ENCODE peak calls at places on chromosomes 1 and 21, in six cellular contexts. T is esophagus muscularis mucosa, J is stomach, W is bronchial epithelial cell, Z is heart right ventricle, G is kidney epithelial cell. E is an unnamed sample.

GRCh38 chr1:193558491-193559028 is 372.1 kb upstream of the B3GALT2 start:
- DNase-seq in J (no peak), G (peak; percentile 65), Z (no peak), W (peak; percentile 79), T (no peak), E (peak; percentile 24)

GRCh38 chr1:157084720-157085119 is 14.9 kb downstream of the ETV3L start:
- DNase-seq in G (no peak), J (no peak), W (no peak), Z (no peak), T (no peak), E (no peak)

GRCh38 chr1:226474041-226474440 is 66.1 kb upstream of the PARP1 start:
- DNase-seq in Z (no peak), W (no peak), J (no peak), T (no peak), G (no peak), E (no peak)

GRCh38 chr1:235867903-235868469 is 1.3 kb upstream of the LYST start:
- DNase-seq in Z (no peak), T (no peak), J (no peak), G (no peak), W (no peak), E (no peak)

GRCh38 chr1:240956424-240956823 is 344.5 kb upstream of the GREM2 start:
- DNase-seq in T (no peak), J (no peak), W (no peak), G (no peak), Z (no peak), E (no peak)

GRCh38 chr1:205350626-205351235 is 6.0 kb downstream of the KLHDC8A start:
- DNase-seq in T (no peak), Z (no peak), W (no peak), G (no peak), J (no peak), E (no peak)

GRCh38 chr21:15560383-15561056 is 169.3 kb upstream of the USP25 start:
- DNase-seq in W (no peak), T (no peak), Z (no peak), G (peak; percentile 19), J (no peak), E (no peak)

GRCh38 chr1:157198619-157199420 is 60.6 kb upstream of the ETV3 start:
- DNase-seq in J (no peak), T (peak; percentile 88), G (no peak), W (peak; percentile 90), Z (no peak), E (no peak)

DNA sequence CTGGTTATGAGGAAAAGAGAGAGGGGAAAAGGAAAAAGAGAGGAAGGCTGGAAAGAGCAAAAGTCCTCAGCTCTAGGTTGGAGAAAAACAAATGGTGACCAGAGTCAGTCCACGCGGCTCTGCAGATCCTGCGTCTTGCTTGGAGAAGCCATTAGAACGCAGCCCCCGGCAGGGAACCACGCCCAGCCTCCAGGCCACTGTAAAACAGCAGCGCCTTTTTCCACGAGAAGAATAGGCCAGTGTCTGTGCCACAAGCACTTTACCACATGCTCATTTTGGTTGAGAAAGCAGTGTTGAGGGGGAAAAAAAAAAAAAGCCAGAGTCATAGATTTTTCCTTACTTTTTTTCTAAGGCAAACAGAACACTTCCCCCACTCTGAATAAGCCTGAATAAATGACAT is 846.9 kb upstream of the ADAMTS5 start:
- DNase-seq in J (no peak), G (no peak), Z (peak; percentile 9), T (no peak), W (no peak), E (no peak)
- H3K4me3 ChIP-seq in J (no peak overlapping the region), G (no peak overlapping the region), Z (no peak overlapping the region), T (no peak overlapping the region), W (no peak overlapping the region), E (no peak overlapping the region)

GRCh38 chr21:34071683-34072082 is 1.7 kb upstream of the MRPS6 start:
- DNase-seq in G (no peak), J (no peak), T (no peak), W (no peak), Z (no peak), E (no peak)

GRCh38 chr21:34072145-34073031 is 990 bp upstream of the MRPS6 start:
- DNase-seq in Z (peak; percentile 32), G (no peak), W (no peak), T (no peak), J (peak; percentile 50), E (no peak)

GRCh38 chr21:34074283-34075098 is 1.1 kb downstream of the MRPS6 start:
- DNase-seq in J (no peak), G (no peak), W (peak; percentile 33), T (no peak), Z (no peak), E (no peak)

GRCh38 chr21:34073749-34074282 is 438 bp downstream of the MRPS6 start:
- DNase-seq in Z (no peak), W (no peak), G (no peak), T (no peak), J (peak; percentile 38), E (no peak)

DNA sequence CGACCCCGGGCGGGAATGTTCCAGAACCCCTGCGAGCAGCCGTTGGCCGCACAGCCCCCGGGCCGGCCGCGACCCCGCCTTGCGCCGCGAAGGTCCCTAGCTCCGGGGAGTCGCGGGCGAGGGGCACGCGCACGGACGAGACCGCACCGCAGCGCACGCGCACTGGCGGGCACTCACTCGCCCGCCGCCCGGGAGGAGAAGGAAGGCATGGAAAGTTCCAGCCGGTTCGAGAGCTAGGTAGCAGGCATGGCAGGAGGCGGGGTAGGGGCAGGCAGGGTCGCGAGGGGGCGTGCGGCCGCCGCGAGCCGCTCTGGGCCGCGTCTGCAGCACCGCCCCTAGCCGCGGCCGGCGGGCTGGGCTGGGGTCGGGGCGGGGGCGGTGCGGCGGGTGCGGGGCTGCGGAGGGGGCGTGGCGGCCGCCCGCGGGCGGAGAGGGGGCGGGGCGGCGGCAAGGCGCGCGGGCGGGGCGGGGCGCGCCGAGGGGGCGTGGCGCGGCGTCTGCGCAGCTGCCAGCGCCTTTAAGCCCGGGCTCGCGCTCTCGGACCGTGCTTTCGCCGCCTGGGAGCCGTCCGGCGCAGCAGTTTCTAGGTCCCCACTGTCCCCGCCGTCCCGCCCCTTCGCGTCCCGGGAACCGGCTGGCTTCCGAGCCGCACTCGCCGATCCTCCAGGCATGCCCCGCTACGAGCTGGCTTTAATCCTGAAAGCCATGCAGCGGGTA is at the start of the genes MRPS6 and SLC5A3:
- DNase-seq in W (peak; percentile 51), J (peak; percentile 87), G (peak; percentile 26), Z (peak; percentile 82), T (no peak), E (no peak)
- TF ChIP-seq CTCF in W (no peak), J (no peak), G (no peak), Z (no peak), T (no peak), E (no peak)

GRCh38 chr1:40979241-40980067 is at the start of gene CTPS1:
- DNase-seq in Z (peak; percentile 95), W (peak; percentile 71), T (peak; percentile 98), G (peak; percentile 44), J (peak; percentile 97), E (peak; percentile 54)

GRCh38 chr1:40980453-40981121 is 1.1 kb downstream of the CTPS1 start:
- DNase-seq in W (peak; percentile 76), T (no peak), G (no peak), J (peak; percentile 30), Z (no peak), E (no peak)

GRCh38 chr1:40977721-40978120 is 1.8 kb upstream of the CTPS1 start:
- DNase-seq in J (no peak), T (no peak), W (no peak), G (no peak), Z (no peak), E (no peak)

GRCh38 chr1:40980068-40980452 is 564 bp downstream of the CTPS1 start:
- DNase-seq in W (no peak), Z (no peak), J (no peak), T (no peak), G (no peak), E (no peak)

DNA sequence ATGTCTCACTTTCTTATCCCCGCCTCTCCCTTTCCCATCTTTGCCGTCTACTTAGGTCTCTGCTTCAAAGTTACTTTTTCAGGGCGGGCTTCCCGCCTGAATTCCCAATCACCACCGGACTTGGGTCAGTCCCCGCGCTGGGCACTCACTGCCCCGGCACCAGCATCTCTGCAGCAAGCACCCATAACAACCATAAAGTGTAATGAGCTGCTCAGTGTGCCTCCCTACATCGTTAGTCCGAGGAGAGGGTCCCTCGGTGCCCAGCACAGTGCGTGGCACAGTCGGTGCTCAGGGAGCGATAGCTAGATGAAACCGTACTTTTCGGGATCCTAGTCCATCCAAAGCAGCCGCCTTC is 633 bp upstream of the CTPS1 start:
- DNase-seq in T (no peak), W (no peak), G (no peak), J (no peak), Z (no peak), E (no peak)
- H3K4me3 ChIP-seq in T (peak overlapping the region; percentile 80), W (peak overlapping the region; percentile 70), G (peak overlapping the region; percentile 60), J (peak overlapping the region; percentile 86), Z (peak overlapping the region; percentile 71), E (peak overlapping the region; percentile 70)

GRCh38 chr21:18387994-18388393 is 15.6 kb downstream of the TMPRSS15 start:
- DNase-seq in T (no peak), G (no peak), W (no peak), J (no peak), Z (no peak), E (no peak)

GRCh38 chr21:18382141-18382540 is 21.4 kb downstream of the TMPRSS15 start:
- DNase-seq in J (no peak), Z (no peak), G (no peak), W (no peak), T (no peak), E (no peak)

DNA sequence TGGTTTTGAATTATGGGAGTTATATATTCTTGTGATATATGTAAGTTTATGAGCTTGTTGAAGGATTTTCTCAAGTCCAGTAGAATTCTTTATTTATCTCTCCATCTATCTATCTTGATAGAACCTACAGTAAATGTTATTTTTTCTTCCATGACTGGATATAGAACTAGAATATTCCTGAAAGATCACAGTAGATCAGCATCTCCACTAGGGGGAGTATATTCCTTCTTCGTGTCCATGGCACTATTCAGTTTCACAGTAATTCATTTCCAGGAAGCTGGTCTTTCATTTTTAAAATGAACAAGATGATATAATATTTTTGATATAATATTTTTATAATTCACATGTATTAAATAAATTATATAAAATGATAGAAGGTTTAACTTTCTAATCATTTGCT is 18.8 kb downstream of the TMPRSS15 start:
- DNase-seq in T (no peak), W (peak; percentile 3), G (no peak), Z (no peak), J (no peak), E (no peak)
- TF ChIP-seq CTCF in T (peak; percentile 31), W (no peak), G (peak; percentile 68), Z (peak; percentile 48), J (peak; percentile 18), E (peak; percentile 47)

E was measured in AG04449.